ENCODE peak calls at places on chromosomes 7 and 10, in seven cellular contexts. H is fibroblast of lung; Q is neural progenitor cell; C is heart right ventricle; T is CD8-positive, alpha-beta T cell; K is cardiac muscle cell; W is H9. U is an unnamed sample. For H3K4me1 and H3K9me3, the result is how much of the 10 kb centered on the place peaks cover.

GRCh38 chr10:73413108-73413527 is 740 bp downstream of the ANXA7 start:
- DNase-seq in Q (peak), H (no peak), T (peak), C (no peak), W (peak), K (no peak), U (peak)

GRCh38 chr10:103202319-103202718 is 9.2 kb upstream of the NT5C2 start:
- DNase-seq in W (no peak), K (no peak), H (no peak), T (no peak), C (no peak), Q (no peak), U (no peak)

GRCh38 chr7:29207023-29207422 is 12.4 kb downstream of the CHN2 start:
- DNase-seq in K (no peak), T (no peak), H (no peak), C (no peak), Q (no peak), W (no peak), U (no peak)

GRCh38 chr7:110534241-110534931 is 556.5 kb upstream of the LRRN3 start:
- DNase-seq in W (no peak), K (peak), Q (no peak), H (peak), T (no peak), C (no peak), U (peak)

GRCh38 chr7:116557066-116557585 is 32.3 kb downstream of the CAV1 start:
- DNase-seq in Q (peak), T (no peak), K (no peak), C (no peak), W (no peak), H (no peak), U (no peak)

GRCh38 chr7:120272261-120272895 is 597 bp upstream of the KCND2 start:
- DNase-seq in T (no peak), H (peak), W (peak), Q (peak), C (no peak), K (peak), U (peak)

GRCh38 chr10:13674645-13675588 is 88.2 kb downstream of the PRPF18 start:
- DNase-seq in T (no peak), H (no peak), W (no peak), K (no peak), C (no peak), Q (no peak), U (no peak)

GRCh38 chr7:5278781-5279180 is 4.0 kb upstream of the SLC29A4 start:
- DNase-seq in W (no peak), H (no peak), T (no peak), Q (no peak), C (no peak), K (no peak), U (no peak)

GRCh38 chr7:91397099-91397498 is 132.9 kb downstream of the FZD1 start:
- DNase-seq in K (no peak), Q (no peak), T (no peak), H (peak), W (no peak), C (no peak), U (no peak)

GRCh38 chr7:27779873-27780272 is 39.9 kb downstream of the TAX1BP1 start:
- DNase-seq in T (no peak), C (no peak), Q (no peak), K (no peak), H (no peak), W (no peak), U (no peak)

GRCh38 chr7:129368389-129368986 is 65.7 kb upstream of the STRIP2 start:
- DNase-seq in T (no peak), H (no peak), C (no peak), K (no peak), W (no peak), Q (no peak), U (no peak)

GRCh38 chr7:47266799-47267198 is 315.1 kb downstream of the TNS3 start:
- DNase-seq in H (peak), C (no peak), Q (no peak), W (no peak), K (no peak), T (no peak), U (peak)

GRCh38 chr7:6653101-6653995 is 16.2 kb downstream of the ZNF316 start:
- DNase-seq in K (no peak), T (no peak), Q (no peak), W (no peak), C (no peak), H (no peak), U (no peak)

GRCh38 chr7:150972746-150973145 is 5.4 kb downstream of the KCNH2 start:
- DNase-seq in W (no peak), H (no peak), Q (no peak), C (no peak), T (no peak), K (no peak), U (no peak)

GRCh38 chr10:70323697-70324340 is 40.0 kb upstream of the NPFFR1 start:
- DNase-seq in K (no peak), Q (peak), H (no peak), C (no peak), T (no peak), W (peak), U (no peak)

GRCh38 chr7:123795917-123796316 is 47.1 kb upstream of the WASL start:
- DNase-seq in H (no peak), Q (no peak), K (no peak), C (no peak), T (no peak), W (no peak), U (no peak)

GRCh38 chr10:96556003-96556402 is 30.8 kb downstream of the TM9SF3 start:
- DNase-seq in W (no peak), K (peak), C (no peak), H (peak), T (no peak), Q (peak), U (no peak)

GRCh38 chr10:121183241-121183640 is 332.1 kb downstream of the WDR11 start:
- DNase-seq in H (no peak), C (no peak), Q (no peak), K (no peak), W (no peak), T (no peak), U (no peak)

GRCh38 chr10:71378341-71379117 is 18.2 kb upstream of the CDH23 start:
- DNase-seq in T (no peak), H (no peak), C (no peak), Q (no peak), K (no peak), W (no peak), U (no peak)

GRCh38 chr7:107838024-107838423 is 35.0 kb upstream of the SLC26A3 start:
- DNase-seq in H (no peak), K (no peak), W (no peak), T (no peak), Q (no peak), C (no peak), U (no peak)

GRCh38 chr10:47225928-47226645 is 73.9 kb upstream of the GDF10 start:
- DNase-seq in H (no peak), K (no peak), W (peak), C (no peak), Q (no peak), T (no peak), U (no peak)

GRCh38 chr10:29229258-29229705 is 59.6 kb upstream of the LYZL1 start:
- DNase-seq in T (no peak), Q (no peak), H (no peak), K (no peak), W (no peak), C (no peak), U (no peak)

GRCh38 chr7:49166441-49166840 is 242.1 kb downstream of the CDC14C start:
- DNase-seq in H (no peak), Q (peak), C (no peak), K (no peak), W (no peak), T (no peak), U (no peak)

GRCh38 chr7:92778972-92779371 is 57.4 kb downstream of the CDK6 start:
- DNase-seq in C (no peak), H (peak), W (no peak), Q (no peak), T (no peak), K (no peak), U (no peak)

GRCh38 chr10:64426745-64427144 is 905.5 kb downstream of the REEP3 start:
- DNase-seq in H (no peak), K (no peak), Q (no peak), C (no peak), W (no peak), T (no peak), U (no peak)

GRCh38 chr10:44853148-44853734 is 57.9 kb upstream of the TMEM72 start:
- DNase-seq in C (no peak), T (no peak), W (no peak), K (no peak), Q (no peak), H (peak), U (peak)

GRCh38 chr10:48606530-48607355 is 1.9 kb upstream of the ARHGAP22 start:
- DNase-seq in T (no peak), W (no peak), K (no peak), Q (no peak), H (peak), C (no peak), U (peak)

GRCh38 chr10:48609441-48609840 is 4.6 kb upstream of the ARHGAP22 start:
- DNase-seq in T (no peak), H (no peak), C (no peak), K (no peak), Q (no peak), W (no peak), U (no peak)

GRCh38 chr10:48607356-48608278 is 2.7 kb upstream of the ARHGAP22 start:
- DNase-seq in H (no peak), C (no peak), W (no peak), Q (no peak), K (no peak), T (no peak), U (no peak)

GRCh38 chr10:48608926-48609325 is 4.1 kb upstream of the ARHGAP22 start:
- DNase-seq in Q (no peak), K (no peak), W (no peak), T (no peak), H (no peak), C (no peak), U (no peak)

DNA sequence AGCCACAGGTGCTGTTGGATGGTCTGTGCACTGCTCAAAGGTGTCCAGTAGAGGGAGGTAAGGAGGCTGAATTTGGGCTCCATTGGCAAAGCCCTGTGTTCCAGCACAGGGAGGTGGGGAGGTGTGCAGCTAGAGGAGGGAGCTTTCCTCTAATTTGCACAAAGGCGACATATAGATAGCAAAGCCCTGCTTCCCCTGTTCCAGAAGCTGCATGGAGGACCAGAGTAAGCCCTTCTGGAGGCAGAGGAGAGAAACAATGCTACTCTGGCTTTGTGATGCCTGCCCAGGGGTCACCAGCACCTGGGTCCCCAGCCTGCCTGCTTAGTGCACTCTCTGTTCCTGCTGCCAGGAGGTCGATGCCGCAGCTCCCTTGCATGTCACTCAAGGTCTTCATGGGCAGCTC is 3.4 kb upstream of the ARHGAP22 start:
- DNase-seq in W (peak), Q (peak), C (no peak), T (no peak), H (no peak), K (peak), U (peak)
- TF ChIP-seq CTCF in W (peak), Q (peak), C (peak), T (peak), H (peak), K (peak), U (peak)

GRCh38 chr10:127945335-127945734 is 38.4 kb downstream of the PTPRE start:
- DNase-seq in T (no peak), W (no peak), K (no peak), H (peak), Q (no peak), C (no peak), U (peak)

GRCh38 chr10:127944256-127944655 is 37.4 kb downstream of the PTPRE start:
- DNase-seq in H (no peak), C (no peak), W (no peak), K (no peak), Q (no peak), T (no peak), U (no peak)

GRCh38 chr10:127943336-127943910 is 36.5 kb downstream of the PTPRE start:
- DNase-seq in C (no peak), Q (no peak), H (no peak), T (no peak), W (no peak), K (no peak), U (no peak)

GRCh38 chr10:127940866-127941640 is 34.1 kb downstream of the PTPRE start:
- DNase-seq in W (no peak), T (no peak), K (no peak), C (no peak), H (no peak), Q (no peak), U (no peak)

GRCh38 chr10:127942811-127943210 is 35.9 kb downstream of the PTPRE start:
- DNase-seq in H (no peak), Q (no peak), W (no peak), T (no peak), C (no peak), K (no peak), U (peak)
- H3K4me1 ChIP-seq in H (under half), Q (under half), W (under half), T (under half), C (under half), K (under half), U (under half)

DNA sequence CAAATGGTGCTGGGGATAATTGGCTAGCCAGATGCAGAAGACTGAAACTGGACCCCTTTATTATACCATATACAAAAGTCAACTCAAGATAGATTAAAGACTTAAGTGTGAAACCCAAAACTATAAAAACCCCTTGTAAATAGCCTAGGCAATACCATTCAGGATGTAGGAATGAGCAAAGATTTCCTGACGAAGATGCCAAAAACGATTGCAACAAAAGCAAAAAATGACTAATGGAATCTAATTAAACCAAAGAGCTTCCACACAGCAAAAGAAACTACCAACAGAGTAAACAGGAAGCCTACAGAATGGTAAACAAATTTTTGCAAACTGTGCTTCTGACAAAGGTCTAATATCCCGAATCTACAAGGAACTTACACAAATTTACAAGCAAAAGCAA is 30.9 kb upstream of the PLXDC2 start:
- DNase-seq in Q (no peak), T (no peak), C (no peak), H (peak), W (no peak), K (no peak), U (no peak)
- H3K9me3 ChIP-seq in Q (under half), T (under half), C (under half), H (under half), W (under half), K (under half), U (under half)

GRCh38 chr7:82172017-82172416 is 271.6 kb downstream of the CACNA2D1 start:
- DNase-seq in K (no peak), T (no peak), Q (no peak), C (no peak), W (no peak), H (no peak), U (no peak)
- TF ChIP-seq CTCF in K (peak), T (no peak), Q (peak), C (no peak), W (no peak), H (peak), U (no peak)

U was measured in adrenal gland.